ENCODE peak calls at places on chromosome 14, in eight cellular contexts. Y is foreskin fibroblast, S is nephron progenitor cell, X is omental fat pad, K is breast epithelium, L is astrocyte of the spinal cord, P is fibroblast of the aortic adventitia, W is glutamatergic neuron. G is an unnamed sample.

GRCh38 chr14:101559624-101560533 is 1.4 kb upstream of the DIO3 start:
- DNase-seq in Y (no peak), S (peak), X (no peak), K (no peak), L (no peak), P (no peak), W (peak), G (peak)

GRCh38 chr14:35819591-35820540 is 6.3 kb upstream of the BRMS1L start:
- DNase-seq in Y (no peak), S (no peak), X (no peak), K (no peak), L (no peak), P (no peak), W (no peak), G (no peak)

GRCh38 chr14:37985826-37986470 is 221.8 kb upstream of the SSTR1 start:
- DNase-seq in Y (peak), S (peak), X (no peak), K (no peak), L (peak), P (peak), W (peak), G (peak)

GRCh38 chr14:94451091-94451751 is 1.4 kb downstream of the SERPINA11 start:
- DNase-seq in Y (no peak), S (no peak), X (no peak), K (no peak), L (no peak), P (no peak), W (no peak), G (no peak)

GRCh38 chr14:75675265-75675960 is 14.4 kb downstream of the TTLL5 start:
- DNase-seq in Y (no peak), S (no peak), X (no peak), K (no peak), L (no peak), P (no peak), W (no peak), G (no peak)

GRCh38 chr14:104087981-104088850 is 2.7 kb downstream of the ASPG start:
- DNase-seq in Y (no peak), S (peak), X (no peak), K (no peak), L (no peak), P (no peak), W (peak), G (no peak)

GRCh38 chr14:55968741-55969140 is 149.5 kb upstream of the PELI2 start:
- DNase-seq in Y (no peak), S (no peak), X (no peak), K (no peak), L (no peak), P (peak), W (no peak), G (no peak)

GRCh38 chr14:68013326-68013725 is 193.7 kb downstream of the RAD51B start:
- DNase-seq in Y (no peak), S (no peak), X (no peak), K (no peak), L (no peak), P (no peak), W (no peak), G (no peak)

GRCh38 chr14:31941487-31941886 is 135.6 kb upstream of the ARHGAP5 start:
- DNase-seq in Y (no peak), S (no peak), X (no peak), K (no peak), L (no peak), P (no peak), W (no peak), G (no peak)

GRCh38 chr14:90060965-90061848 is 587 bp upstream of the KCNK13 start:
- DNase-seq in Y (no peak), S (peak), X (no peak), K (no peak), L (no peak), P (no peak), W (peak), G (peak)

GRCh38 chr14:78709795-78710569 is 539.8 kb downstream of the NRXN3 start:
- DNase-seq in Y (no peak), S (no peak), X (no peak), K (no peak), L (no peak), P (no peak), W (no peak), G (no peak)

GRCh38 chr14:84750763-84751554 is 779.0 kb upstream of the FLRT2 start:
- DNase-seq in Y (peak), S (no peak), X (no peak), K (no peak), L (peak), P (no peak), W (no peak), G (no peak)

GRCh38 chr14:94396628-94397210 is 8.3 kb upstream of the SERPINA1 start:
- DNase-seq in Y (no peak), S (no peak), X (no peak), K (no peak), L (no peak), P (no peak), W (no peak), G (no peak)

GRCh38 chr14:104072586-104072985 is 12.9 kb upstream of the ASPG start:
- DNase-seq in Y (no peak), S (no peak), X (no peak), K (no peak), L (no peak), P (no peak), W (no peak), G (no peak)

GRCh38 chr14:57692671-57693070 is 173.2 kb downstream of the SLC35F4 start:
- DNase-seq in Y (peak), S (no peak), X (no peak), K (no peak), L (peak), P (peak), W (no peak), G (no peak)
- TF ChIP-seq CTCF in Y (peak), S (peak), X (no peak), K (no peak), L (peak), P (peak), W (peak), G (no peak)

GRCh38 chr14:69076341-69076740 is 76.6 kb downstream of the DCAF5 start:
- DNase-seq in Y (no peak), S (no peak), X (no peak), K (no peak), L (no peak), P (no peak), W (no peak), G (no peak)
- TF ChIP-seq CTCF in Y (no peak), S (no peak), X (no peak), K (no peak), L (no peak), P (no peak), W (no peak), G (no peak)

GRCh38 chr14:42911642-42912041 is 1305.0 kb downstream of the LRFN5 start:
- DNase-seq in Y (no peak), S (no peak), X (no peak), K (no peak), L (peak), P (peak), W (no peak), G (no peak)
- TF ChIP-seq CTCF in Y (no peak), S (no peak), X (no peak), K (no peak), L (peak), P (peak), W (no peak), G (peak)

DNA sequence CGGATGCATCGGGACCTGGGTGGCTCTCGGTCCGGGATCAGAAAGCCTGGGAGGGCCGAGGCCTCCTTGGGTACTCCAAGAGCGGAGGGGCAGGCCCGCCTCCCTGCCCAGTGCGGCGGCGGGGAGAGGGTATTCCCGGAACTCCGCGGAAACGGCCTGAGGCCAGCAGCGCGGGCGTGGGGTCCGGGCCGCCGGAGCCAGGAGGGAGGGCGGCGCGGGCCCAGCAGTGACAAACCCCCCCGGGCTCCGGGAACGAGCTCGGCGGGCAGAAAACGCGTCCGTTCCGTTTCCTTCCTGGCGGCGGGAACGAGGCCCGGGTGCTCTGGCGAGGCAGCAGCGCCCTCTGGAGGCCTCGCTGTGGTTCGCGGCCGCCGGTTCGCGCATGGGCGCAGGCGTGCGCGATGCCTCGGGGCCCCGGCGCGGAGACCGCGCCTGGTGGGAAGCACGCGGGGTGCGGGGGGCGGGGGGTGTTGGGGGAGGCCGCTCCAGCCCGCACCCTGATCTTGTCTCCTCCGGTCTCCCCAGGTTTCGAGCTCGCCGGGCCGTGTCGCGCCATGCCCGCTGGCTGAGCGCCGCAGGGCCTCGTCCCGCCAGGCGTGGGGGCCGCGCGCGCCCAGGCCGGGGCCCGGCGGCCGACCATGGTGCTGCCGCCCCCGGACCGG is 1.9 kb downstream of the TMEM121 start:
- DNase-seq in Y (peak), S (peak), X (peak), K (peak), L (peak), P (peak), W (peak), G (peak)
- TF ChIP-seq CTCF in Y (peak), S (peak), X (peak), K (peak), L (peak), P (peak), W (peak), G (peak)

GRCh38 chr14:59509101-59509500 is 24.8 kb downstream of the JKAMP start:
- DNase-seq in Y (no peak), S (no peak), X (no peak), K (no peak), L (no peak), P (no peak), W (no peak), G (no peak)

GRCh38 chr14:59510001-59510400 is 25.7 kb downstream of the JKAMP start:
- DNase-seq in Y (no peak), S (no peak), X (no peak), K (no peak), L (no peak), P (no peak), W (no peak), G (no peak)

GRCh38 chr14:59507752-59508103 is 23.4 kb downstream of the JKAMP start:
- DNase-seq in Y (no peak), S (no peak), X (no peak), K (no peak), L (no peak), P (no peak), W (no peak), G (no peak)

GRCh38 chr14:59510957-59511356 is 26.6 kb downstream of the JKAMP start:
- DNase-seq in Y (no peak), S (no peak), X (no peak), K (no peak), L (no peak), P (no peak), W (no peak), G (no peak)

DNA sequence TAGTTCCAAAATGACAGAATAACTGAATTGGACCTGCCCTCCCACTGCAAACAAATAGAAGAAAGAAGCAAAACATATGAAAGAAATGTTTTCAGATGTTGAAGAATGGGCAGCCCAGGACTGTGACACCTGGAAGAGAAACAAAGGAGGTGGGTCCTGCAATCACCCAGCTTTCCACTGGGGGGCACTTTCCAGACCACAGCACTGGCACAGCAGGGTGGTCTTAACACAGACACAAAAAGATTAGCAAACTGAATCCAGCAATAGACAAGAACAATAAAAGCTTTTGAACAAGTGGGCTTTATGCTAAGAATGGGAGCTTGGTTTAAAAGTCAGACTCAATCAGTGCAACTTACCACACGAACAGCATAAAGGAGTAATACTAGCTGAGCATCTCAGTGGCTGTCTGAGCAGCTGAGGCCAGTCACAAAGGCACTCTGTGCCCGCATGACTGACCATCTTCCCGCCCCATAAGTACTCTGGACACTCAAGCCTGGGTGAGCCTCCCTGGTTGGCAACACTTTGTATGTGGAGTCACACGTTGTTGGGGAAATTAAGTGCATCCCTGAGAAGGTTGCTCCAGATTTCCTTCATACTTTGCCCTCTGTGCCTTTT is 27.7 kb downstream of the JKAMP start:
- DNase-seq in Y (no peak), S (peak), X (no peak), K (no peak), L (no peak), P (no peak), W (peak), G (peak)
- TF ChIP-seq CTCF in Y (peak), S (peak), X (no peak), K (no peak), L (peak), P (peak), W (peak), G (peak)